ENCODE peak calls at places on chromosomes 1 and 21, in five cellular contexts. Y, M, W, D and U are unnamed samples.

GRCh38 chr1:88935522-88936222 is 44.3 kb upstream of the GTF2B start:
- DNase-seq in Y (peak; percentile 24), D (peak; percentile 30), M (peak; percentile 56), W (no peak), U (peak; percentile 51)

GRCh38 chr1:50369008-50369634 is 54.1 kb downstream of the DMRTA2 start:
- DNase-seq in Y (no peak), M (no peak), D (no peak), W (no peak), U (no peak)

GRCh38 chr1:42418516-42418915 is 37.3 kb downstream of the ZMYND12 start:
- DNase-seq in D (no peak), Y (no peak), W (no peak), M (no peak), U (no peak)

GRCh38 chr1:119279441-119280415 is 88.9 kb upstream of the HAO2 start:
- DNase-seq in D (peak; percentile 94), W (no peak), Y (peak; percentile 33), M (peak; percentile 72), U (peak; percentile 92)

GRCh38 chr1:206633708-206634121 is 1.6 kb upstream of the DYRK3 start:
- DNase-seq in W (no peak), M (no peak), D (peak; percentile 92), Y (peak; percentile 49), U (peak; percentile 83)

GRCh38 chr1:51729156-51729823 is 112.4 kb downstream of the OSBPL9 start:
- DNase-seq in M (peak; percentile 92), D (peak; percentile 92), Y (peak; percentile 96), W (peak; percentile 92), U (no peak)

GRCh38 chr1:112954945-112955677 is 885 bp downstream of the SLC16A1 start:
- DNase-seq in M (peak; percentile 80), W (peak; percentile 51), D (peak; percentile 75), Y (peak; percentile 58), U (peak; percentile 80)

GRCh38 chr1:44433209-44433608 is 28.2 kb downstream of the RNF220 start:
- DNase-seq in Y (no peak), W (no peak), M (no peak), D (no peak), U (peak; percentile 7)

GRCh38 chr1:105793541-105794146 is 1262.8 kb upstream of the PRMT6 start:
- DNase-seq in Y (peak; percentile 7), M (peak; percentile 68), D (no peak), W (no peak), U (peak; percentile 72)

GRCh38 chr21:43691801-43692200 is 27.1 kb upstream of the PDXK start:
- DNase-seq in D (no peak), W (no peak), M (no peak), Y (no peak), U (no peak)

GRCh38 chr1:22749919-22750670 is 39.5 kb downstream of the EPHB2 start:
- DNase-seq in Y (peak; percentile 65), W (no peak), M (peak; percentile 66), D (peak; percentile 96), U (peak; percentile 89)

GRCh38 chr1:207891148-207891547 is 19.8 kb downstream of the CD34 start:
- DNase-seq in W (no peak), M (no peak), Y (no peak), D (no peak), U (no peak)

GRCh38 chr1:154474802-154475201 is 27.2 kb upstream of the TDRD10 start:
- DNase-seq in D (peak; percentile 94), Y (peak; percentile 61), M (no peak), W (no peak), U (peak; percentile 72)

GRCh38 chr1:221648201-221648600 is 93.7 kb downstream of the DUSP10 start:
- DNase-seq in M (no peak), D (no peak), Y (no peak), W (no peak), U (no peak)

GRCh38 chr1:167612583-167612982 is 17.4 kb upstream of the RCSD1 start:
- DNase-seq in W (no peak), M (no peak), Y (no peak), D (no peak), U (no peak)

GRCh38 chr1:156001682-156002171 is 19.0 kb downstream of the SSR2 start:
- DNase-seq in Y (no peak), M (peak; percentile 66), D (peak; percentile 79), W (no peak), U (no peak)

GRCh38 chr1:23343246-23344110 is 606 bp downstream of the HNRNPR start:
- DNase-seq in Y (no peak), M (peak; percentile 48), W (peak; percentile 51), D (peak; percentile 89), U (peak; percentile 57)